ENCODE peak calls at places on chromosomes 6 and 20, in nine cellular contexts. Z is adrenal gland, T is BE2C, J is iPS DF 6.9, O is cardiac muscle cell, A is ovary, L is HepG2, Y is brain microvascular endothelial cell, X is astrocyte. U is an unnamed sample. For H3K36me3, the result is how much of the 10 kb centered on the place peaks cover.

GRCh38 chr20:10239954-10240353 is 21.3 kb downstream of the SNAP25 start:
- DNase-seq in O (peak), L (peak), J (no peak), A (no peak), X (no peak), Z (no peak), Y (no peak), T (peak), U (no peak)

GRCh38 chr6:47168176-47168575 is 126.0 kb upstream of the ADGRF1 start:
- DNase-seq in L (peak), O (no peak), T (no peak), A (no peak), J (no peak), Y (peak), X (peak), Z (no peak), U (no peak)

GRCh38 chr6:42704251-42704936 is 18.0 kb downstream of the PRPH2 start:
- DNase-seq in A (peak), L (peak), Z (peak), T (no peak), Y (peak), J (peak), O (peak), X (no peak), U (no peak)

GRCh38 chr20:57265649-57266250 is 691 bp downstream of the BMP7 start:
- DNase-seq in T (no peak), X (no peak), Z (no peak), O (no peak), A (no peak), L (no peak), J (no peak), Y (no peak), U (no peak)

GRCh38 chr6:10882654-10883053 is 813 bp upstream of the GCM2 start:
- DNase-seq in L (no peak), X (no peak), T (no peak), O (no peak), A (no peak), Z (no peak), Y (no peak), J (no peak), U (no peak)

GRCh38 chr6:36436466-36436865 is 6.2 kb downstream of the PXT1 start:
- DNase-seq in A (no peak), L (no peak), J (no peak), X (peak), O (no peak), T (no peak), Z (no peak), Y (peak), U (no peak)

GRCh38 chr20:61639200-61639599 is 387.1 kb downstream of the CDH4 start:
- DNase-seq in O (no peak), X (peak), Z (no peak), L (no peak), A (no peak), Y (no peak), T (no peak), J (no peak), U (no peak)

GRCh38 chr6:27866370-27867050 is 45.7 kb downstream of the OR2B2 start:
- DNase-seq in Z (no peak), T (peak), X (peak), J (no peak), L (peak), Y (peak), O (peak), A (no peak), U (no peak)

GRCh38 chr20:16801919-16802651 is 53.9 kb downstream of the OTOR start:
- DNase-seq in A (peak), Z (peak), T (peak), O (peak), J (no peak), Y (peak), X (peak), L (peak), U (no peak)

GRCh38 chr6:136921936-136922679 is at the start of gene SLC35D3:
- DNase-seq in Z (no peak), O (peak), L (no peak), A (no peak), T (peak), Y (no peak), J (no peak), X (no peak), U (no peak)

GRCh38 chr20:53622247-53623114 is 28.8 kb upstream of the ZNF217 start:
- DNase-seq in J (no peak), L (peak), Z (no peak), A (peak), X (no peak), O (no peak), T (no peak), Y (no peak), U (no peak)

GRCh38 chr6:43128926-43129325 is 42.1 kb upstream of the SRF start:
- DNase-seq in Z (no peak), J (no peak), Y (no peak), L (no peak), T (no peak), A (no peak), O (no peak), X (no peak), U (no peak)

GRCh38 chr6:163745566-163746400 is 331.3 kb downstream of the QKI start:
- DNase-seq in L (peak), Z (no peak), J (no peak), O (peak), A (no peak), X (peak), T (no peak), Y (peak), U (no peak)

GRCh38 chr20:58227391-58228102 is 906 bp downstream of the ANKRD60 start:
- DNase-seq in L (no peak), A (no peak), T (no peak), O (no peak), J (no peak), Y (no peak), X (no peak), Z (no peak), U (no peak)

GRCh38 chr20:59159091-59159821 is 4.4 kb upstream of the ZNF831 start:
- DNase-seq in A (no peak), L (no peak), Y (no peak), X (no peak), O (peak), Z (no peak), J (no peak), T (no peak), U (no peak)

GRCh38 chr6:7621761-7622160 is 31.8 kb downstream of the SNRNP48 start:
- DNase-seq in L (peak), Z (no peak), J (no peak), O (no peak), T (no peak), Y (no peak), X (no peak), A (no peak), U (no peak)

GRCh38 chr6:154509421-154510143 is 903 bp downstream of the CNKSR3 start:
- DNase-seq in T (peak), Z (no peak), A (peak), L (peak), O (peak), X (peak), J (no peak), Y (no peak), U (no peak)

GRCh38 chr6:71588490-71588889 is 297.9 kb upstream of the RIMS1 start:
- DNase-seq in J (no peak), A (no peak), Z (no peak), X (no peak), O (no peak), Y (no peak), T (no peak), L (no peak), U (no peak)

GRCh38 chr6:166346449-166346848 is 4.1 kb upstream of the SFT2D1 start:
- DNase-seq in Y (no peak), A (no peak), T (no peak), O (no peak), Z (no peak), X (no peak), J (no peak), L (no peak), U (no peak)

GRCh38 chr20:408843-409696 is 971 bp downstream of the RBCK1 start:
- DNase-seq in Z (no peak), L (no peak), O (no peak), T (no peak), X (no peak), Y (no peak), A (no peak), J (no peak), U (no peak)

GRCh38 chr6:141153563-141153962 is 979.2 kb upstream of the GJE1 start:
- DNase-seq in L (no peak), T (no peak), Y (no peak), A (no peak), J (peak), X (no peak), Z (no peak), O (no peak), U (no peak)

GRCh38 chr6:133769463-133769862 is 119.5 kb upstream of the TCF21 start:
- DNase-seq in T (no peak), Z (no peak), X (peak), A (no peak), Y (peak), O (no peak), J (no peak), L (no peak), U (no peak)

GRCh38 chr6:154928325-154928922 is 66.7 kb upstream of the TIAM2 start:
- DNase-seq in L (peak), O (peak), Y (peak), A (peak), X (no peak), J (peak), T (peak), Z (peak), U (no peak)

GRCh38 chr6:52361347-52361944 is 505 bp upstream of the PAQR8 start:
- DNase-seq in L (no peak), A (peak), J (no peak), X (peak), Z (peak), T (no peak), O (no peak), Y (no peak), U (no peak)

GRCh38 chr6:30615958-30616810 is 859 bp downstream of the PPP1R10 start:
- DNase-seq in O (peak), Z (no peak), L (peak), J (no peak), X (no peak), T (peak), Y (no peak), A (no peak), U (no peak)

GRCh38 chr20:4813076-4813838 is 91.5 kb downstream of the PRND start:
- DNase-seq in L (no peak), T (no peak), O (no peak), J (no peak), Y (no peak), Z (no peak), X (no peak), A (no peak), U (no peak)

GRCh38 chr6:170423814-170424633 is 117.5 kb downstream of the FAM120B start:
- DNase-seq in Z (no peak), T (no peak), X (no peak), L (peak), J (no peak), O (no peak), A (no peak), Y (no peak), U (no peak)

GRCh38 chr6:26372308-26373144 is 7.5 kb downstream of the BTN3A2 start:
- DNase-seq in L (no peak), J (no peak), O (no peak), X (no peak), T (no peak), Y (no peak), A (no peak), Z (no peak), U (no peak)

GRCh38 chr6:151322570-151322969 is 68.8 kb downstream of the ZBTB2 start:
- DNase-seq in T (no peak), O (no peak), Z (no peak), L (peak), X (no peak), J (no peak), A (no peak), Y (no peak), U (no peak)

GRCh38 chr6:93418448-93419303 is 683 bp downstream of the EPHA7 start:
- DNase-seq in X (peak), Z (no peak), T (peak), Y (peak), L (no peak), O (peak), A (peak), J (no peak), U (no peak)

GRCh38 chr6:44269168-44269920 is 906 bp upstream of the TMEM151B start:
- DNase-seq in A (no peak), L (no peak), O (no peak), Y (no peak), X (no peak), T (no peak), J (no peak), Z (no peak), U (no peak)

GRCh38 chr6:30618270-30618787 is 689 bp downstream of the MRPS18B start:
- DNase-seq in A (no peak), T (no peak), L (peak), O (no peak), X (no peak), Z (no peak), J (no peak), Y (no peak), U (no peak)

GRCh38 chr6:158461954-158462353 is 97.9 kb upstream of the TMEM181 start:
- DNase-seq in X (no peak), T (no peak), O (no peak), J (no peak), A (no peak), Z (no peak), Y (no peak), L (no peak), U (no peak)

GRCh38 chr6:134303903-134304302 is 14.0 kb downstream of the SGK1 start:
- DNase-seq in Z (no peak), J (no peak), L (no peak), O (no peak), Y (peak), X (no peak), A (no peak), T (no peak), U (no peak)

GRCh38 chr6:79777713-79778579 is 146.8 kb downstream of the SH3BGRL2 start:
- DNase-seq in T (peak), J (peak), L (peak), X (peak), Y (peak), O (peak), A (peak), Z (peak), U (no peak)

GRCh38 chr6:25794784-25795183 is 37.1 kb downstream of the SLC17A1 start:
- DNase-seq in T (no peak), X (no peak), O (no peak), A (no peak), Y (no peak), J (no peak), Z (no peak), L (no peak), U (no peak)

GRCh38 chr6:113645576-113645970 is 211.6 kb upstream of the MARCKS start:
- DNase-seq in X (peak), A (no peak), Z (no peak), Y (peak), L (peak), T (no peak), J (no peak), O (no peak), U (no peak)

GRCh38 chr6:82833481-82833880 is 232.2 kb downstream of the UBE3D start:
- DNase-seq in A (no peak), L (no peak), Z (no peak), T (no peak), O (no peak), X (no peak), J (no peak), Y (no peak), U (no peak)

GRCh38 chr6:45677381-45677992 is 299.8 kb upstream of the SUPT3H start:
- DNase-seq in O (no peak), A (no peak), L (no peak), J (no peak), Z (peak), X (peak), Y (peak), T (no peak), U (no peak)

GRCh38 chr6:17666646-17667045 is 40.1 kb downstream of the NUP153 start:
- DNase-seq in Z (no peak), A (no peak), J (no peak), O (no peak), X (no peak), T (no peak), L (no peak), Y (no peak), U (no peak)

GRCh38 chr6:17663203-17663602 is 43.5 kb downstream of the NUP153 start:
- DNase-seq in A (no peak), L (no peak), Y (no peak), Z (no peak), J (no peak), X (no peak), O (no peak), T (no peak), U (no peak)

GRCh38 chr6:17665132-17665531 is 41.6 kb downstream of the NUP153 start:
- DNase-seq in X (no peak), A (no peak), Z (no peak), Y (no peak), J (no peak), L (no peak), O (no peak), T (no peak), U (no peak)
- H3K36me3 ChIP-seq in X (half or more), A (under half), Z (under half), Y (under half), J (under half), L (under half), O (half or more), T (half or more), U (half or more)

GRCh38 chr20:44203161-44203560 is 7.4 kb downstream of the OSER1 start:
- DNase-seq in T (no peak), Y (no peak), Z (no peak), A (no peak), J (no peak), O (peak), X (peak), L (no peak), U (no peak)
- H3K36me3 ChIP-seq in T (half or more), Y (under half), Z (under half), A (under half), J (under half), O (under half), X (under half), L (under half), U (under half)

GRCh38 chr20:45959126-45959525 is 12.9 kb downstream of the ZNF335 start:
- DNase-seq in A (no peak), O (no peak), Z (peak), J (no peak), Y (no peak), T (no peak), L (no peak), X (no peak), U (no peak)

GRCh38 chr20:45958593-45958992 is 13.4 kb downstream of the ZNF335 start:
- DNase-seq in L (no peak), Z (peak), X (no peak), T (no peak), A (peak), Y (no peak), J (no peak), O (no peak), U (no peak)

GRCh38 chr20:45962031-45962755 is 9.8 kb downstream of the ZNF335 start:
- DNase-seq in J (no peak), X (no peak), O (no peak), A (no peak), Z (peak), T (no peak), L (no peak), Y (no peak), U (no peak)

GRCh38 chr20:45957021-45957941 is 14.7 kb downstream of the ZNF335 start:
- DNase-seq in Z (peak), Y (no peak), O (no peak), A (peak), J (no peak), L (no peak), X (no peak), T (no peak), U (no peak)

GRCh38 chr20:45959956-45960630 is 11.9 kb downstream of the ZNF335 start:
- DNase-seq in A (no peak), X (no peak), J (no peak), L (no peak), Y (no peak), Z (peak), T (no peak), O (no peak), U (no peak)
- H3K36me3 ChIP-seq in A (under half), X (half or more), J (under half), L (under half), Y (half or more), Z (under half), T (half or more), O (under half), U (half or more)

GRCh38 chr6:147226163-147226724 is 22.0 kb downstream of the STXBP5 start:
- DNase-seq in X (no peak), O (no peak), L (no peak), Z (no peak), A (no peak), J (no peak), T (no peak), Y (no peak), U (no peak)

GRCh38 chr6:147223751-147224150 is 19.5 kb downstream of the STXBP5 start:
- DNase-seq in L (no peak), Z (no peak), J (no peak), O (no peak), T (no peak), X (no peak), A (no peak), Y (no peak), U (no peak)

GRCh38 chr6:147227770-147228320 is 23.6 kb downstream of the STXBP5 start:
- DNase-seq in A (no peak), Y (no peak), J (no peak), T (no peak), L (no peak), O (no peak), Z (no peak), X (no peak), U (no peak)

GRCh38 chr6:147222160-147222838 is 18.1 kb downstream of the STXBP5 start:
- DNase-seq in T (no peak), Y (peak), A (no peak), L (peak), Z (no peak), X (no peak), J (no peak), O (peak), U (no peak)

GRCh38 chr6:147226877-147227276 is 22.7 kb downstream of the STXBP5 start:
- DNase-seq in L (no peak), X (no peak), T (no peak), O (no peak), J (no peak), Z (no peak), Y (no peak), A (no peak), U (no peak)
- H3K36me3 ChIP-seq in L (under half), X (under half), T (under half), O (under half), J (under half), Z (under half), Y (under half), A (under half), U (under half)

U was measured in esophagus squamous epithelium.